ENCODE peak calls at places on chromosomes 12 and 14, in four cellular contexts. C is WTC11, D is K562, B is HepG2. X is an unnamed sample.

GRCh38 chr12:34207858-34208257 is 185.6 kb downstream of the ALG10 start:
- DNase-seq in C (no peak), D (no peak), B (no peak), X (no peak)

GRCh38 chr12:115261691-115262398 is 577.9 kb upstream of the TBX3 start:
- DNase-seq in C (no peak), D (no peak), B (peak; percentile 80), X (no peak)

GRCh38 chr12:57543666-57544065 is 3.3 kb downstream of the DCTN2 start:
- DNase-seq in C (no peak), D (no peak), B (no peak), X (no peak)

GRCh38 chr14:50871914-50872732 is at the start of gene ABHD12B:
- DNase-seq in C (peak; percentile 41), D (no peak), B (no peak), X (no peak)

GRCh38 chr12:59459966-59460365 is 135.9 kb upstream of the SLC16A7 start:
- DNase-seq in C (no peak), D (no peak), B (no peak), X (no peak)

GRCh38 chr12:105420659-105421240 is 90.3 kb downstream of the C12orf75 start:
- DNase-seq in C (peak; percentile 82), D (peak; percentile 70), B (peak; percentile 45), X (peak; percentile 68)

GRCh38 chr14:104863923-104864266 is 1.2 kb upstream of the CEP170B start:
- DNase-seq in C (no peak), D (no peak), B (no peak), X (no peak)

GRCh38 chr12:95204141-95204866 is 13.0 kb downstream of the FGD6 start:
- DNase-seq in C (peak; percentile 41), D (peak; percentile 94), B (no peak), X (no peak)

GRCh38 chr12:122669397-122670070 is 33.6 kb downstream of the HCAR2 start:
- DNase-seq in C (no peak), D (no peak), B (no peak), X (no peak)

GRCh38 chr14:58638231-58639205 is 756 bp downstream of the DACT1 start:
- DNase-seq in C (peak; percentile 43), D (no peak), B (no peak), X (peak; percentile 26)

GRCh38 chr14:61523751-61524150 is 171.6 kb upstream of the HIF1A start:
- DNase-seq in C (no peak), D (no peak), B (no peak), X (no peak)

GRCh38 chr14:93548102-93548843 is 117.5 kb downstream of the UNC79 start:
- DNase-seq in C (no peak), D (no peak), B (no peak), X (no peak)

GRCh38 chr12:53222170-53223005 is 9.6 kb downstream of the RARG start:
- DNase-seq in C (no peak), D (no peak), B (no peak), X (no peak)

GRCh38 chr14:89378119-89378518 is 38.9 kb downstream of the FOXN3 start:
- DNase-seq in C (no peak), D (no peak), B (no peak), X (no peak)
- TF ChIP-seq ELF4 in C (no peak), D (no peak), B (no peak), X (no peak)

GRCh38 chr14:67564236-67564635 is 31.1 kb downstream of the PLEKHH1 start:
- DNase-seq in C (no peak), D (no peak), B (no peak), X (no peak)

GRCh38 chr14:67567654-67568053 is 32.4 kb downstream of the PIGH start:
- DNase-seq in C (no peak), D (no peak), B (no peak), X (no peak)

GRCh38 chr14:67569011-67569650 is 30.9 kb downstream of the PIGH start:
- DNase-seq in C (peak; percentile 31), D (no peak), B (no peak), X (no peak)

GRCh38 chr14:67569651-67570290 is 30.3 kb downstream of the PIGH start:
- DNase-seq in C (no peak), D (no peak), B (no peak), X (no peak)

DNA sequence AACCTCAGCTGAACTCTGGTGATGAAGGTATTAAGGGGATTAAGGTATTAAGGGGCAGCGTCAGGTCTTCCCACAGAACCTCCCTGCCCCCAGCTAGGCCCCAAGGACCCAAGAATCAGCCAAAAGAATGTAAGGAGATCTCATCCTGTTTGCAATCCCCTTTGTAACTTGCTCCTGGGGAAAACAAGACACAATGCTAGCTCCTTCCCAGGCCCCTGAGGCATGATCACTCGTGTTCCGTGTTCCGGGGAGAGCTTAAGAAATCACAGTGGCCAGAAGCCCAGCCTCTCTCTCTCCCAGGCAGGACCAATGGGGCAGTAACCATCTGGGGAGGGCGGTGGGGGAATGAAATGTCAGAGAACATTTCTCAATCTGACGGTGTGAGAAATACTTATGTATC is 33.2 kb downstream of the PIGH start:
- DNase-seq in C (no peak), D (no peak), B (no peak), X (no peak)
- TF ChIP-seq ELF4 in C (no peak), D (no peak), B (no peak), X (no peak)

DNA sequence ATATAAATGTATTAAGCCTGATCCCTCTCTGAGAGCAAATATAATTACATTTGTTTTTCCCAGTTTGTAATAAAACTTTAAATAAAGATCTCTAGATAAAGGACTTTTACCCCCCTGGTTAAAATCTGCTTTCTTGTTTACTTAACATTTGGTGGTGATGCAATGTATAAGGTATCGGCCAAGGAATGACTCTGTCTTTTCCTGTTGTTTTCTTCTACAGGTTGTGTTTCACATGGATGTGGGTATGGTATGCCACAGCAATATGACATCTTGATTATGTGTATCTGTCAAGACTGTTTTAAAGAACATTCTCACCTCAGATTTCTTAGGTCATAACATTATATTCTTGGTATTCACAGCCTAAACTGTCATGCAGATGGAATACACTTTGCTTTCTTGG is 210.6 kb upstream of the NOVA1 start:
- DNase-seq in C (no peak), D (no peak), B (no peak), X (no peak)
- TF ChIP-seq ELF4 in C (no peak), D (no peak), B (no peak), X (no peak)

GRCh38 chr12:50988871-50989270 is 36.5 kb downstream of the HIGD1C start:
- DNase-seq in C (no peak), D (no peak), B (no peak), X (no peak)

GRCh38 chr12:50991296-50991695 is 34.9 kb downstream of the SLC11A2 start:
- DNase-seq in C (no peak), D (no peak), B (no peak), X (no peak)

GRCh38 chr12:50988051-50988450 is 35.7 kb downstream of the HIGD1C start:
- DNase-seq in C (no peak), D (no peak), B (no peak), X (no peak)

GRCh38 chr12:50992814-50993213 is 33.4 kb downstream of the SLC11A2 start:
- DNase-seq in C (no peak), D (no peak), B (no peak), X (no peak)

GRCh38 chr12:50990147-50990727 is 35.9 kb downstream of the SLC11A2 start:
- DNase-seq in C (no peak), D (no peak), B (no peak), X (no peak)
- TF ChIP-seq ELF4 in C (no peak), D (no peak), B (no peak), X (no peak)

GRCh38 chr12:92164712-92165111 is 19.1 kb upstream of the BTG1 start:
- DNase-seq in C (no peak), D (no peak), B (no peak), X (no peak)
- TF ChIP-seq ELF4 in C (no peak), D (no peak), B (no peak), X (no peak)

DNA sequence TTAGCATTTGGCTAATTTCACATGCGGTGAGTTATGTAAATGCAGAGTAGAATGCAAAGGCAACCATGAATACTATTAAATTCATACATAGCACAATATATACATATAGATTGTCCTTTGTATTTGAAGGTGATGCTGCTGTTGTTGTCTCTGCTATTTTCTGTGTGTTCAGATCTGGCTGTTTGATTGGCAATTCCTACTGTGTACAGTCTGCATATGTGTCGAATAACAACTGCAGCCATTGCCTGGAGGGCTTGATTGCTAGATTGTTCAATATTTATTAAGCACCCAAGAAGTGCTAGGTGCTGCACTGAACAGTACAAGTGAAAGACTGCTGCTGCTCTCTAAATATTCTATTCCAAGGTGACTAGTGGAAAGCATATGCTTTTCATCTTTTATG is 187.4 kb downstream of the FOXG1 start:
- DNase-seq in C (no peak), D (no peak), B (no peak), X (no peak)
- TF ChIP-seq ELF4 in C (no peak), D (no peak), B (no peak), X (no peak)

GRCh38 chr14:67133595-67134441 is 55.4 kb upstream of the GARIN2 start:
- DNase-seq in C (no peak), D (no peak), B (no peak), X (no peak)

GRCh38 chr14:67137744-67138371 is 51.4 kb upstream of the GARIN2 start:
- DNase-seq in C (no peak), D (peak; percentile 5), B (no peak), X (no peak)
- TF ChIP-seq ELF4 in C (no peak), D (no peak), B (no peak), X (no peak)

GRCh38 chr12:5078423-5078822 is 34.7 kb downstream of the KCNA5 start:
- DNase-seq in C (no peak), D (no peak), B (no peak), X (peak; percentile 22)

GRCh38 chr12:5073838-5074237 is 30.2 kb downstream of the KCNA5 start:
- DNase-seq in C (peak; percentile 56), D (peak; percentile 10), B (no peak), X (no peak)

GRCh38 chr12:5081016-5081415 is 37.3 kb downstream of the KCNA5 start:
- DNase-seq in C (peak; percentile 61), D (no peak), B (no peak), X (no peak)

GRCh38 chr12:5073054-5073453 is 29.4 kb downstream of the KCNA5 start:
- DNase-seq in C (no peak), D (no peak), B (no peak), X (no peak)

DNA sequence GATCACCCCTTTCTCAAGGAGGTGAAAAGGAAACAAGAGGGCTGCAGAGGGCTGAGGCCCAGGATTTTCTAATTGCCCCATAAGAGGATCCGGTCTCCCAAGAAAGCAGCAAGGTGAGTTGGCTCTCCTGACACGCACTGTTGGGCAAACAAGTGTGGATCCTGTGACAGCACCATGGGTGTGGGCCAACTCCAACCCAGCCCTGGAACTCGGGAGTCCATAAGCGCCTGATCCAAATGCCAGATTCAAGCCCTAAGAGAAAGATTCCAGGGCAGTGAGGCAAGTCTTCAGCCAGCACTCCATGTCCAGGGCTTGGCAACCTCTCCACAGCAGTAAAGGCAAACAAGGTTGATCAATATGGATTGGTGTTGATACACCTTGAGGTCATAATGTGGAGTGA is 33.1 kb downstream of the KCNA5 start:
- DNase-seq in C (no peak), D (no peak), B (no peak), X (no peak)
- TF ChIP-seq ELF4 in C (no peak), D (no peak), B (no peak), X (no peak)

X was measured in HEK293T.